ENCODE peak calls at places on chromosomes 16 and 17, in six cellular contexts. N, R, U, K, F and M are unnamed samples.

GRCh38 chr16:57609541-57610401 is 18.7 kb upstream of the ADGRG1 start:
- DNase-seq in F (peak), R (peak), U (peak), K (no peak), N (peak), M (no peak)

GRCh38 chr17:4898351-4898750 is 985 bp upstream of the C17orf107 start:
- DNase-seq in F (no peak), K (no peak), U (no peak), R (no peak), N (no peak), M (no peak)

GRCh38 chr17:56441331-56441730 is 152.2 kb upstream of the NOG start:
- DNase-seq in K (peak), F (no peak), R (no peak), N (no peak), U (no peak), M (no peak)

GRCh38 chr17:57357392-57357784 is 101.1 kb downstream of the MSI2 start:
- DNase-seq in N (peak), K (no peak), F (no peak), U (no peak), R (no peak), M (peak)

GRCh38 chr16:29806096-29806579 is at the start of gene MAZ:
- DNase-seq in N (no peak), U (peak), F (peak), K (no peak), R (no peak), M (peak)

GRCh38 chr17:151004-151403 is 13.6 kb downstream of the SCGB1C2 start:
- DNase-seq in K (no peak), N (no peak), U (no peak), R (no peak), F (no peak), M (no peak)

GRCh38 chr17:77089118-77089477 is 51.7 kb upstream of the SEC14L1 start:
- DNase-seq in U (no peak), R (no peak), K (no peak), N (peak), F (peak), M (no peak)

GRCh38 chr17:17151055-17151454 is 55.1 kb downstream of the PLD6 start:
- DNase-seq in K (peak), U (no peak), F (no peak), N (no peak), R (no peak), M (peak)

GRCh38 chr16:939941-940340 is 30.8 kb downstream of the LMF1 start:
- DNase-seq in N (no peak), F (no peak), U (no peak), R (no peak), K (no peak), M (no peak)

GRCh38 chr17:72332367-72332766 is 211.5 kb downstream of the SOX9 start:
- DNase-seq in U (no peak), N (no peak), K (no peak), R (no peak), F (no peak), M (no peak)

GRCh38 chr16:80092686-80093085 is 448.1 kb upstream of the DYNLRB2 start:
- DNase-seq in R (no peak), F (no peak), N (no peak), K (no peak), U (no peak), M (no peak)

GRCh38 chr16:714079-714478 is 839 bp upstream of the METRN start:
- DNase-seq in U (no peak), R (no peak), N (no peak), F (no peak), K (no peak), M (no peak)

GRCh38 chr17:75526555-75527270 is 1.2 kb downstream of the LLGL2 start:
- DNase-seq in F (no peak), U (no peak), N (peak), R (no peak), K (no peak), M (no peak)

GRCh38 chr17:68509151-68510057 is 2.8 kb upstream of the PRKAR1A start:
- DNase-seq in R (no peak), U (no peak), K (no peak), F (peak), N (no peak), M (no peak)

GRCh38 chr16:84851192-84852127 is 31.7 kb downstream of the CRISPLD2 start:
- DNase-seq in K (peak), R (no peak), U (no peak), F (no peak), N (peak), M (no peak)

GRCh38 chr17:45579529-45580495 is 89.3 kb upstream of the PLEKHM1 start:
- DNase-seq in R (no peak), F (no peak), U (no peak), K (no peak), N (no peak), M (no peak)

GRCh38 chr16:6335072-6335471 is 997.6 kb upstream of the RBFOX1 start:
- DNase-seq in K (no peak), R (no peak), F (peak), N (no peak), U (no peak), M (no peak)

GRCh38 chr17:48907713-48908046 is 527 bp upstream of the UBE2Z start:
- DNase-seq in R (no peak), K (peak), N (no peak), U (no peak), F (no peak), M (no peak)

GRCh38 chr16:67882374-67883145 is 2.1 kb upstream of the NRN1L start:
- DNase-seq in N (no peak), R (no peak), U (no peak), F (no peak), K (no peak), M (no peak)